ENCODE peak calls at places on chromosomes 2 and 18, in six cellular contexts. One of them, this sample, is unnamed.

GRCh38 chr2:128585706-128586105 is 267.0 kb upstream of the HS6ST1 start:
- DNase-seq in right lobe of liver: no peak
- DNase-seq in type B pancreatic cell: no peak
- DNase-seq in left ventricle myocardium inferior: no peak
- DNase-seq in ascending aorta: no peak
- DNase-seq in IMR-90: peak; percentile 98
- DNase-seq in this sample: no peak

GRCh38 chr18:58227361-58227930 is 183.4 kb downstream of the NEDD4L start:
- DNase-seq in type B pancreatic cell: no peak
- DNase-seq in ascending aorta: no peak
- DNase-seq in right lobe of liver: no peak
- DNase-seq in left ventricle myocardium inferior: no peak
- DNase-seq in IMR-90: no peak
- DNase-seq in this sample: no peak

GRCh38 chr18:62717059-62717849 is 1.9 kb downstream of the PHLPP1 start:
- DNase-seq in type B pancreatic cell: no peak
- DNase-seq in right lobe of liver: peak; percentile 63
- DNase-seq in left ventricle myocardium inferior: no peak
- DNase-seq in IMR-90: peak; percentile 71
- DNase-seq in ascending aorta: no peak
- DNase-seq in this sample: no peak

GRCh38 chr18:51070545-51070944 is 40.5 kb downstream of the SMAD4 start:
- DNase-seq in left ventricle myocardium inferior: no peak
- DNase-seq in ascending aorta: no peak
- DNase-seq in type B pancreatic cell: no peak
- DNase-seq in IMR-90: peak; percentile 93
- DNase-seq in right lobe of liver: no peak
- DNase-seq in this sample: no peak

GRCh38 chr2:128636802-128637147 is 318.1 kb upstream of the HS6ST1 start:
- DNase-seq in IMR-90: no peak
- DNase-seq in right lobe of liver: peak; percentile 31
- DNase-seq in type B pancreatic cell: peak; percentile 42
- DNase-seq in left ventricle myocardium inferior: no peak
- DNase-seq in ascending aorta: no peak
- DNase-seq in this sample: peak; percentile 63

GRCh38 chr2:9168851-9169250 is 37.8 kb upstream of the ASAP2 start:
- DNase-seq in ascending aorta: no peak
- DNase-seq in left ventricle myocardium inferior: no peak
- DNase-seq in type B pancreatic cell: no peak
- DNase-seq in IMR-90: no peak
- DNase-seq in right lobe of liver: no peak
- DNase-seq in this sample: no peak

GRCh38 chr2:138035597-138036217 is 71.4 kb downstream of the HNMT start:
- DNase-seq in ascending aorta: no peak
- DNase-seq in left ventricle myocardium inferior: no peak
- DNase-seq in right lobe of liver: no peak
- DNase-seq in IMR-90: no peak
- DNase-seq in type B pancreatic cell: no peak
- DNase-seq in this sample: no peak

GRCh38 chr18:7177131-7177744 is 53.7 kb upstream of the LRRC30 start:
- DNase-seq in left ventricle myocardium inferior: no peak
- DNase-seq in IMR-90: peak; percentile 85
- DNase-seq in right lobe of liver: peak; percentile 43
- DNase-seq in type B pancreatic cell: no peak
- DNase-seq in ascending aorta: no peak
- DNase-seq in this sample: no peak

GRCh38 chr2:230324503-230324902 is 2.5 kb upstream of the SP140L start:
- DNase-seq in left ventricle myocardium inferior: no peak
- DNase-seq in type B pancreatic cell: no peak
- DNase-seq in IMR-90: no peak
- DNase-seq in ascending aorta: no peak
- DNase-seq in right lobe of liver: no peak
- DNase-seq in this sample: no peak

GRCh38 chr2:237501892-237502513 is 15.0 kb downstream of the MLPH start:
- DNase-seq in left ventricle myocardium inferior: no peak
- DNase-seq in type B pancreatic cell: no peak
- DNase-seq in ascending aorta: no peak
- DNase-seq in IMR-90: peak; percentile 46
- DNase-seq in right lobe of liver: no peak
- DNase-seq in this sample: no peak

GRCh38 chr2:46388873-46389272 is 90.5 kb upstream of the TMEM247 start:
- DNase-seq in right lobe of liver: no peak
- DNase-seq in ascending aorta: no peak
- DNase-seq in type B pancreatic cell: peak; percentile 47
- DNase-seq in IMR-90: no peak
- DNase-seq in left ventricle myocardium inferior: peak; percentile 51
- DNase-seq in this sample: peak; percentile 63

GRCh38 chr2:158495175-158495574 is 38.4 kb downstream of the PKP4 start:
- DNase-seq in IMR-90: peak; percentile 74
- DNase-seq in ascending aorta: no peak
- DNase-seq in left ventricle myocardium inferior: no peak
- DNase-seq in type B pancreatic cell: no peak
- DNase-seq in right lobe of liver: no peak
- DNase-seq in this sample: no peak

GRCh38 chr18:23215294-23215693 is 80.0 kb downstream of the CABLES1 start:
- DNase-seq in ascending aorta: no peak
- DNase-seq in type B pancreatic cell: no peak
- DNase-seq in IMR-90: no peak
- DNase-seq in left ventricle myocardium inferior: no peak
- DNase-seq in right lobe of liver: no peak
- DNase-seq in this sample: no peak

DNA sequence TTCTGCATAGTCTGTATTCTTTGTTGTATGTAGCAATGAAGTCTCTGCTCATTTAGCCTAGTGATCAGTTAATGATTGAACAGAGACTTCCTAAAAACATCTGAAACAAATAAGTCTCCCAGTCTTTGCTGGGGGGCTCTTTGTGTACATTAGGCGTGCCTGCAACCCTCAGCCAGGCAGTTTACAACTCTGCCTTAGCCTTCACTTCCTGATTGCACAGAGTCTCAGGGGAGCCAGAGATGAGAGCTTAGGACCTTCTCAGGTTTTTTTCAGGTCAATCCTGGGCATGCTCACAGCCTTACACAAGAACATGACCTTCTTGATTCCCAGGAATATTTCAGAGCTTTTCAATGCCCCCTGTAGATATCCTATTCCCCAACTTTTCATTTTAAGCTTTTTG is 44.0 kb upstream of the BIN1 start:
- DNase-seq in IMR-90: no peak
- DNase-seq in right lobe of liver: no peak
- DNase-seq in left ventricle myocardium inferior: no peak
- DNase-seq in type B pancreatic cell: no peak
- DNase-seq in ascending aorta: no peak
- DNase-seq in this sample: no peak
- TF ChIP-seq CTCF in IMR-90: no peak
- TF ChIP-seq CTCF in right lobe of liver: no peak
- TF ChIP-seq CTCF in left ventricle myocardium inferior: no peak
- TF ChIP-seq CTCF in type B pancreatic cell: no peak
- TF ChIP-seq CTCF in ascending aorta: no peak
- TF ChIP-seq CTCF in this sample: no peak

DNA sequence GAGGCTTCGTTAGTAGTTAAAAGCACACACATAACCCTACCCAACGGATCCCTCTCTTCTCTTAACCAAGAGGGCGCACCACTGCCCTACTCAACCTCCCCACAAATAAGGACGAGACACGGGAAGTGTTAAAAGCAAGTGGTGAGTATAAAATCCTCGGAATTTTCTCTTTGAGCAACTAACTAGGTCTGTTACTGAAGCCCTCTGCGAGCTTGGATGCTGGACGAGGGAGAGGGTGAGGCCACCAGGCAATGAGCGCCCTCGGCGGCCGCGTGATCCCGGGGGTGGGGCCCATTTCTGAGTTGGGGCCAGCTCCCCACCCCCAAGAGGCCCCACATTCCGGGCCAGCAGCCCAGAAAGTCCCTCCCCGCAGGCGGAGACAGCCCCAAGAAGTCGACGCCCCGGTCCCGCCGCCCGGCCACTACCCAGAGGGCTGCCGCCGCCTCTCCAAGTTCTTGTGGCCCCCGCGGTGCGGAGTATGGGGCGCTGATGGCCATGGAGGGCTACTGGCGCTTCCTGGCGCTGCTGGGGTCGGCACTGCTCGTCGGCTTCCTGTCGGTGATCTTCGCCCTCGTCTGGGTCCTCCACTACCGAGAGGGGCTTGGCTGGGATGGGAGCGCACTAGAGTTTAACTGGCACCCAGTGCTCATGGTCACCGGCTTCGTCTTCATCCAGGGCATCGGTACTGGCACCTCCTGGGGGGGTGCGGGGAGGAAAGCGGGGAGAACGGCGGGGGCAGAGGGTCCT is at the start of gene CYBRD1:
- DNase-seq in left ventricle myocardium inferior: peak; percentile 90
- DNase-seq in IMR-90: peak; percentile 79
- DNase-seq in type B pancreatic cell: peak; percentile 72
- DNase-seq in ascending aorta: peak; percentile 47
- DNase-seq in right lobe of liver: peak; percentile 83
- DNase-seq in this sample: peak; percentile 88
- TF ChIP-seq CTCF in left ventricle myocardium inferior: no peak
- TF ChIP-seq CTCF in IMR-90: peak; percentile 8
- TF ChIP-seq CTCF in type B pancreatic cell: no peak
- TF ChIP-seq CTCF in ascending aorta: no peak
- TF ChIP-seq CTCF in right lobe of liver: no peak
- TF ChIP-seq CTCF in this sample: no peak

DNA sequence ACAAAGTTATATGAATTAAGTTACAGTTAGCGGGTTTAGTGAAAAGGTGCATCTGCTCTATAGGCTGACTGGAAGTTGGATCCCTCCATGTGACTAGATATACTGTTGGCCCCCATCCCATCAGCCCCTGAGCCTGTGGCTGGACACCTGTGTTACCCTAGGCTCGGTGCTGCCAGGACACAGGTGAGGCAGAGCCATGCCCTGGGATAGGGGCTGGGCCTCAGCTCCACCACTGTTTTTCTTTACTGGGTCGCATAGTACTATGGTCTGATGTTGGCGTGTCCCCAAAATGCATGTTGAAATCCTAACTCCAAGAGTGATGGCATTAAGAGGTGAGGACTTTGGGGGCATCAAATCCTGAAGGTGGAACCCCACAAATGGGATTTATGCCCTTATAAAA is 638.6 kb upstream of the ID2 start:
- DNase-seq in IMR-90: no peak
- DNase-seq in left ventricle myocardium inferior: no peak
- DNase-seq in ascending aorta: no peak
- DNase-seq in type B pancreatic cell: no peak
- DNase-seq in right lobe of liver: no peak
- DNase-seq in this sample: peak; percentile 67
- TF ChIP-seq CTCF in IMR-90: no peak
- TF ChIP-seq CTCF in left ventricle myocardium inferior: no peak
- TF ChIP-seq CTCF in ascending aorta: no peak
- TF ChIP-seq CTCF in type B pancreatic cell: no peak
- TF ChIP-seq CTCF in right lobe of liver: no peak
- TF ChIP-seq CTCF in this sample: no peak

GRCh38 chr2:196170202-196170680 is 1.1 kb downstream of the STK17B start:
- DNase-seq in type B pancreatic cell: no peak
- DNase-seq in right lobe of liver: no peak
- DNase-seq in ascending aorta: no peak
- DNase-seq in left ventricle myocardium inferior: no peak
- DNase-seq in IMR-90: peak; percentile 64
- DNase-seq in this sample: no peak

GRCh38 chr2:196172976-196173375 is 1.6 kb upstream of the STK17B start:
- DNase-seq in type B pancreatic cell: no peak
- DNase-seq in ascending aorta: no peak
- DNase-seq in left ventricle myocardium inferior: no peak
- DNase-seq in right lobe of liver: no peak
- DNase-seq in IMR-90: no peak
- DNase-seq in this sample: no peak

GRCh38 chr2:196171946-196172345 is 568 bp upstream of the STK17B start:
- DNase-seq in IMR-90: no peak
- DNase-seq in type B pancreatic cell: no peak
- DNase-seq in right lobe of liver: no peak
- DNase-seq in left ventricle myocardium inferior: no peak
- DNase-seq in ascending aorta: no peak
- DNase-seq in this sample: no peak

GRCh38 chr2:196170681-196171247 is 614 bp downstream of the STK17B start:
- DNase-seq in type B pancreatic cell: peak; percentile 67
- DNase-seq in left ventricle myocardium inferior: peak; percentile 30
- DNase-seq in right lobe of liver: peak; percentile 55
- DNase-seq in IMR-90: peak; percentile 60
- DNase-seq in ascending aorta: no peak
- DNase-seq in this sample: peak; percentile 86

GRCh38 chr2:196171248-196171871 is at the start of gene STK17B:
- DNase-seq in right lobe of liver: peak; percentile 94
- DNase-seq in type B pancreatic cell: peak; percentile 92
- DNase-seq in ascending aorta: peak; percentile 78
- DNase-seq in IMR-90: peak; percentile 91
- DNase-seq in left ventricle myocardium inferior: peak; percentile 95
- DNase-seq in this sample: peak; percentile 96
- TF ChIP-seq CTCF in right lobe of liver: no peak
- TF ChIP-seq CTCF in type B pancreatic cell: peak; percentile 47
- TF ChIP-seq CTCF in ascending aorta: no peak
- TF ChIP-seq CTCF in IMR-90: no peak
- TF ChIP-seq CTCF in left ventricle myocardium inferior: no peak
- TF ChIP-seq CTCF in this sample: no peak